ENCODE peak calls at places on chromosomes 4 and X, in six cellular contexts. K, Z, M, W, T and P are unnamed samples.

GRCh38 chr4:142846105-142846728 is at the start of gene INPP4B:
- DNase-seq in K (peak), Z (peak), M (no peak), W (peak), T (peak), P (peak)

GRCh38 chrX:45001038-45001437 is 128.1 kb downstream of the KDM6A start:
- DNase-seq in K (no peak), Z (no peak), M (no peak), W (no peak), T (no peak), P (no peak)

GRCh38 chr4:141921293-141921692 is 284.9 kb downstream of the IL15 start:
- DNase-seq in K (no peak), Z (no peak), M (no peak), W (no peak), T (no peak), P (no peak)

GRCh38 chrX:107731831-107732502 is 43.6 kb downstream of the TSC22D3 start:
- DNase-seq in K (no peak), Z (no peak), M (no peak), W (no peak), T (peak), P (no peak)

GRCh38 chr4:36241771-36242170 is 2.5 kb downstream of the ARAP2 start:
- DNase-seq in K (no peak), Z (no peak), M (no peak), W (no peak), T (no peak), P (no peak)

GRCh38 chr4:168153596-168154440 is 61.5 kb downstream of the ANXA10 start:
- DNase-seq in K (peak), Z (peak), M (no peak), W (no peak), T (peak), P (peak)

GRCh38 chrX:40148189-40148438 is 50.4 kb upstream of the BCOR start:
- DNase-seq in K (no peak), Z (no peak), M (no peak), W (no peak), T (no peak), P (no peak)

GRCh38 chr4:78512357-78512920 is 39.1 kb upstream of the ANXA3 start:
- DNase-seq in K (no peak), Z (no peak), M (no peak), W (no peak), T (peak), P (no peak)

GRCh38 chr4:155889036-155889793 is 14.3 kb upstream of the TDO2 start:
- DNase-seq in K (no peak), Z (no peak), M (no peak), W (peak), T (peak), P (no peak)

GRCh38 chr4:138003248-138003647 is 238.9 kb downstream of the SLC7A11 start:
- DNase-seq in K (no peak), Z (no peak), M (no peak), W (no peak), T (no peak), P (no peak)

GRCh38 chr4:15147709-15148651 is 145.7 kb downstream of the CPEB2 start:
- DNase-seq in K (no peak), Z (no peak), M (no peak), W (no peak), T (no peak), P (no peak)

GRCh38 chrX:13074297-13075262 is 30.2 kb upstream of the FAM9C start:
- DNase-seq in K (no peak), Z (no peak), M (no peak), W (no peak), T (no peak), P (no peak)

GRCh38 chr4:78864405-78865024 is 74.7 kb downstream of the PAQR3 start:
- DNase-seq in K (no peak), Z (peak), M (peak), W (peak), T (peak), P (peak)

GRCh38 chrX:9873952-9874351 is 87.7 kb downstream of the SHROOM2 start:
- DNase-seq in K (peak), Z (peak), M (no peak), W (no peak), T (peak), P (no peak)

GRCh38 chr4:123284166-123284565 is 112.4 kb upstream of the SPRY1 start:
- DNase-seq in K (no peak), Z (no peak), M (no peak), W (peak), T (no peak), P (no peak)